ENCODE peak calls at places on chromosomes 13 and 19, in four cellular contexts. Y, I, Z and M are unnamed samples.

GRCh38 chr13:99290890-99291289 is 16.3 kb downstream of the GPR183 start:
- DNase-seq in Y (no peak), I (no peak), Z (no peak), M (no peak)

GRCh38 chr13:51585696-51586095 is 1.4 kb downstream of the WDFY2 start:
- DNase-seq in Y (peak), I (peak), Z (no peak), M (peak)

GRCh38 chr19:6374179-6374709 is 1.5 kb downstream of the PSPN start:
- DNase-seq in Y (no peak), I (no peak), Z (no peak), M (no peak)

GRCh38 chr19:927044-927706 is 1.3 kb downstream of the ARID3A start:
- DNase-seq in Y (peak), I (no peak), Z (peak), M (no peak)

GRCh38 chr19:3721900-3722442 is 13.8 kb downstream of the TJP3 start:
- DNase-seq in Y (no peak), I (no peak), Z (no peak), M (no peak)

GRCh38 chr13:26022538-26023292 is 29.1 kb downstream of the SHISA2 start:
- DNase-seq in Y (peak), I (peak), Z (no peak), M (peak)

GRCh38 chr19:7395360-7395781 is 46.6 kb downstream of the ARHGEF18 start:
- DNase-seq in Y (peak), I (peak), Z (no peak), M (no peak)

GRCh38 chr19:38070573-38070972 is 153.4 kb downstream of the DPF1 start:
- DNase-seq in Y (peak), I (peak), Z (no peak), M (peak)

GRCh38 chr19:44643605-44644390 is at the start of gene PVR:
- DNase-seq in Y (peak), I (peak), Z (peak), M (peak)